ENCODE peak calls at places on chromosomes 4 and X, in seven cellular contexts. N is activated CD4-positive, alpha-beta T cell treated with anti-CD3 and anti-CD28 coated beads for 1 hour; F is occipital lobe; E is EL; V is HL-60; Y is NCI-H2029 treated with DMSO at 0.1 percent for 48 hours; Z is stimulated activated CD8-positive, alpha-beta memory T cell treated with anti-CD3 and anti-CD28 coated beads, Interleukin-2, amount 100 ng/mL, for 48 hours. W is an unnamed sample.

GRCh38 chr4:65880594-65880993 is 210.3 kb upstream of the EPHA5 start:
- DNase-seq in N (no peak), F (no peak), E (no peak), V (no peak), Y (no peak), Z (no peak), W (no peak)

GRCh38 chrX:115460565-115460888 is 100.4 kb upstream of the PLS3 start:
- DNase-seq in N (no peak), F (no peak), E (no peak), V (no peak), Y (no peak), Z (no peak), W (no peak)

GRCh38 chrX:132622130-132622529 is 133.3 kb upstream of the MBNL3 start:
- DNase-seq in N (no peak), F (no peak), E (peak; percentile 38), V (no peak), Y (no peak), Z (peak; percentile 39), W (no peak)

GRCh38 chr4:100391086-100391485 is 126.7 kb downstream of the EMCN start:
- DNase-seq in N (no peak), F (no peak), E (no peak), V (no peak), Y (no peak), Z (no peak), W (no peak)

GRCh38 chrX:107672955-107673378 is 44.7 kb downstream of the PRPS1 start:
- DNase-seq in N (peak; percentile 49), F (no peak), E (peak; percentile 67), V (peak; percentile 74), Y (no peak), Z (peak; percentile 64), W (peak; percentile 34)

GRCh38 chr4:156659983-156660382 is 311.6 kb downstream of the PDGFC start:
- DNase-seq in N (no peak), F (no peak), E (no peak), V (no peak), Y (no peak), Z (no peak), W (no peak)

GRCh38 chr4:174388744-174389143 is 105.0 kb downstream of the CEP44 start:
- DNase-seq in N (no peak), F (no peak), E (no peak), V (no peak), Y (no peak), Z (no peak), W (no peak)

GRCh38 chr4:39706829-39707511 is 9.0 kb downstream of the UBE2K start:
- DNase-seq in N (no peak), F (no peak), E (peak; percentile 71), V (no peak), Y (no peak), Z (no peak), W (no peak)

GRCh38 chrX:17390325-17390992 is 15.5 kb downstream of the NHS start:
- DNase-seq in N (no peak), F (no peak), E (no peak), V (no peak), Y (no peak), Z (no peak), W (no peak)

GRCh38 chrX:130120321-130120731 is 10.0 kb upstream of the ELF4 start:
- DNase-seq in N (no peak), F (no peak), E (no peak), V (peak; percentile 4), Y (no peak), Z (no peak), W (no peak)

GRCh38 chr4:166290426-166290825 is 417.4 kb downstream of the TLL1 start:
- DNase-seq in N (no peak), F (no peak), E (no peak), V (no peak), Y (no peak), Z (no peak), W (no peak)

GRCh38 chr4:110165382-110166285 is 32.8 kb downstream of the ELOVL6 start:
- DNase-seq in N (peak; percentile 35), F (no peak), E (peak; percentile 85), V (no peak), Y (peak; percentile 50), Z (peak; percentile 16), W (peak; percentile 17)